ENCODE peak calls at places on chromosomes 3 and 15, in eight cellular contexts. One of them, this sample, is unnamed. For H3K4me1, the result is how much of the 10 kb centered on the place peaks cover.

GRCh38 chr3:117350386-117350785 is 640.8 kb downstream of the TUSC7 start:
- DNase-seq in CD4-positive, CD25-positive, alpha-beta regulatory T cell: no peak
- DNase-seq in mucosa of descending colon: no peak
- DNase-seq in A549: no peak
- DNase-seq in fibroblast of lung: no peak
- DNase-seq in spleen: no peak
- DNase-seq in cardiac muscle cell: no peak
- DNase-seq in neural progenitor cell: no peak
- DNase-seq in this sample: no peak

GRCh38 chr3:119316313-119316670 is 22.1 kb downstream of the ARHGAP31 start:
- DNase-seq in fibroblast of lung: no peak
- DNase-seq in spleen: no peak
- DNase-seq in A549: no peak
- DNase-seq in cardiac muscle cell: no peak
- DNase-seq in neural progenitor cell: no peak
- DNase-seq in mucosa of descending colon: no peak
- DNase-seq in CD4-positive, CD25-positive, alpha-beta regulatory T cell: no peak
- DNase-seq in this sample: no peak

GRCh38 chr3:104596551-104596950 is 770.2 kb upstream of the ALCAM start:
- DNase-seq in CD4-positive, CD25-positive, alpha-beta regulatory T cell: peak
- DNase-seq in fibroblast of lung: peak
- DNase-seq in A549: peak
- DNase-seq in cardiac muscle cell: peak
- DNase-seq in neural progenitor cell: peak
- DNase-seq in mucosa of descending colon: no peak
- DNase-seq in spleen: no peak
- DNase-seq in this sample: no peak

GRCh38 chr3:121481116-121481895 is 64.5 kb downstream of the POLQ start:
- DNase-seq in fibroblast of lung: peak
- DNase-seq in cardiac muscle cell: no peak
- DNase-seq in A549: no peak
- DNase-seq in CD4-positive, CD25-positive, alpha-beta regulatory T cell: no peak
- DNase-seq in spleen: no peak
- DNase-seq in mucosa of descending colon: no peak
- DNase-seq in neural progenitor cell: no peak
- DNase-seq in this sample: no peak

GRCh38 chr15:63462053-63462452 is 42.3 kb upstream of the USP3 start:
- DNase-seq in cardiac muscle cell: no peak
- DNase-seq in mucosa of descending colon: no peak
- DNase-seq in fibroblast of lung: peak
- DNase-seq in A549: no peak
- DNase-seq in neural progenitor cell: no peak
- DNase-seq in spleen: no peak
- DNase-seq in CD4-positive, CD25-positive, alpha-beta regulatory T cell: no peak
- DNase-seq in this sample: no peak

GRCh38 chr3:43378066-43378935 is 92.0 kb downstream of the SNRK start:
- DNase-seq in A549: peak
- DNase-seq in fibroblast of lung: peak
- DNase-seq in mucosa of descending colon: no peak
- DNase-seq in cardiac muscle cell: peak
- DNase-seq in spleen: peak
- DNase-seq in neural progenitor cell: peak
- DNase-seq in CD4-positive, CD25-positive, alpha-beta regulatory T cell: peak
- DNase-seq in this sample: peak

GRCh38 chr3:30894521-30895289 is at the start of gene GADL1:
- DNase-seq in A549: peak
- DNase-seq in CD4-positive, CD25-positive, alpha-beta regulatory T cell: peak
- DNase-seq in cardiac muscle cell: peak
- DNase-seq in fibroblast of lung: peak
- DNase-seq in mucosa of descending colon: no peak
- DNase-seq in neural progenitor cell: peak
- DNase-seq in spleen: peak
- DNase-seq in this sample: peak

GRCh38 chr15:75694241-75695182 is 18.1 kb downstream of the CSPG4 start:
- DNase-seq in A549: peak
- DNase-seq in CD4-positive, CD25-positive, alpha-beta regulatory T cell: no peak
- DNase-seq in mucosa of descending colon: peak
- DNase-seq in spleen: peak
- DNase-seq in fibroblast of lung: peak
- DNase-seq in cardiac muscle cell: peak
- DNase-seq in neural progenitor cell: peak
- DNase-seq in this sample: peak

GRCh38 chr15:38868326-38869114 is 303.9 kb upstream of the RASGRP1 start:
- DNase-seq in cardiac muscle cell: no peak
- DNase-seq in mucosa of descending colon: peak
- DNase-seq in spleen: no peak
- DNase-seq in neural progenitor cell: no peak
- DNase-seq in CD4-positive, CD25-positive, alpha-beta regulatory T cell: no peak
- DNase-seq in A549: peak
- DNase-seq in fibroblast of lung: peak
- DNase-seq in this sample: no peak

GRCh38 chr3:134370611-134371451 is 3.4 kb downstream of the AMOTL2 start:
- DNase-seq in cardiac muscle cell: no peak
- DNase-seq in CD4-positive, CD25-positive, alpha-beta regulatory T cell: no peak
- DNase-seq in fibroblast of lung: no peak
- DNase-seq in mucosa of descending colon: no peak
- DNase-seq in A549: no peak
- DNase-seq in neural progenitor cell: no peak
- DNase-seq in spleen: peak
- DNase-seq in this sample: peak
- H3K4me3 ChIP-seq in cardiac muscle cell: no peak
- H3K4me3 ChIP-seq in CD4-positive, CD25-positive, alpha-beta regulatory T cell: no peak
- H3K4me3 ChIP-seq in fibroblast of lung: peak
- H3K4me3 ChIP-seq in mucosa of descending colon: no peak
- H3K4me3 ChIP-seq in A549: peak
- H3K4me3 ChIP-seq in neural progenitor cell: no peak
- H3K4me3 ChIP-seq in spleen: no peak
- H3K4me3 ChIP-seq in this sample: no peak

GRCh38 chr3:170750478-170750830 is 119.5 kb downstream of the RPL22L1 start:
- DNase-seq in fibroblast of lung: no peak
- DNase-seq in A549: no peak
- DNase-seq in CD4-positive, CD25-positive, alpha-beta regulatory T cell: no peak
- DNase-seq in mucosa of descending colon: no peak
- DNase-seq in neural progenitor cell: no peak
- DNase-seq in spleen: no peak
- DNase-seq in cardiac muscle cell: no peak
- DNase-seq in this sample: no peak

GRCh38 chr3:170752571-170753155 is 117.3 kb downstream of the RPL22L1 start:
- DNase-seq in spleen: no peak
- DNase-seq in mucosa of descending colon: no peak
- DNase-seq in A549: no peak
- DNase-seq in neural progenitor cell: no peak
- DNase-seq in cardiac muscle cell: no peak
- DNase-seq in fibroblast of lung: no peak
- DNase-seq in CD4-positive, CD25-positive, alpha-beta regulatory T cell: no peak
- DNase-seq in this sample: no peak

GRCh38 chr3:170751894-170752283 is 118.1 kb downstream of the RPL22L1 start:
- DNase-seq in CD4-positive, CD25-positive, alpha-beta regulatory T cell: no peak
- DNase-seq in cardiac muscle cell: no peak
- DNase-seq in A549: no peak
- DNase-seq in neural progenitor cell: no peak
- DNase-seq in fibroblast of lung: no peak
- DNase-seq in spleen: no peak
- DNase-seq in mucosa of descending colon: no peak
- DNase-seq in this sample: no peak

GRCh38 chr3:170749765-170750477 is 120.1 kb downstream of the RPL22L1 start:
- DNase-seq in mucosa of descending colon: no peak
- DNase-seq in fibroblast of lung: no peak
- DNase-seq in CD4-positive, CD25-positive, alpha-beta regulatory T cell: no peak
- DNase-seq in cardiac muscle cell: no peak
- DNase-seq in spleen: no peak
- DNase-seq in A549: no peak
- DNase-seq in neural progenitor cell: no peak
- DNase-seq in this sample: no peak

GRCh38 chr3:170751083-170751893 is 118.7 kb downstream of the RPL22L1 start:
- DNase-seq in CD4-positive, CD25-positive, alpha-beta regulatory T cell: no peak
- DNase-seq in cardiac muscle cell: no peak
- DNase-seq in A549: peak
- DNase-seq in neural progenitor cell: no peak
- DNase-seq in mucosa of descending colon: no peak
- DNase-seq in spleen: no peak
- DNase-seq in fibroblast of lung: peak
- DNase-seq in this sample: peak
- H3K4me1 ChIP-seq in CD4-positive, CD25-positive, alpha-beta regulatory T cell: under half
- H3K4me1 ChIP-seq in cardiac muscle cell: under half
- H3K4me1 ChIP-seq in A549: under half
- H3K4me1 ChIP-seq in neural progenitor cell: under half
- H3K4me1 ChIP-seq in mucosa of descending colon: under half
- H3K4me1 ChIP-seq in spleen: under half
- H3K4me1 ChIP-seq in fibroblast of lung: under half
- H3K4me1 ChIP-seq in this sample: under half

GRCh38 chr3:179067839-179068238 is 3.8 kb downstream of the ZMAT3 start:
- DNase-seq in CD4-positive, CD25-positive, alpha-beta regulatory T cell: no peak
- DNase-seq in A549: no peak
- DNase-seq in cardiac muscle cell: peak
- DNase-seq in spleen: no peak
- DNase-seq in mucosa of descending colon: no peak
- DNase-seq in neural progenitor cell: no peak
- DNase-seq in fibroblast of lung: peak
- DNase-seq in this sample: no peak

GRCh38 chr3:179067291-179067690 is 4.3 kb downstream of the ZMAT3 start:
- DNase-seq in CD4-positive, CD25-positive, alpha-beta regulatory T cell: no peak
- DNase-seq in spleen: no peak
- DNase-seq in mucosa of descending colon: no peak
- DNase-seq in neural progenitor cell: no peak
- DNase-seq in fibroblast of lung: no peak
- DNase-seq in A549: no peak
- DNase-seq in cardiac muscle cell: peak
- DNase-seq in this sample: no peak

GRCh38 chr3:179071161-179071568 is 444 bp downstream of the ZMAT3 start:
- DNase-seq in A549: peak
- DNase-seq in CD4-positive, CD25-positive, alpha-beta regulatory T cell: peak
- DNase-seq in fibroblast of lung: peak
- DNase-seq in mucosa of descending colon: no peak
- DNase-seq in neural progenitor cell: no peak
- DNase-seq in spleen: no peak
- DNase-seq in cardiac muscle cell: peak
- DNase-seq in this sample: no peak

GRCh38 chr3:179069762-179070390 is 1.7 kb downstream of the ZMAT3 start:
- DNase-seq in spleen: no peak
- DNase-seq in CD4-positive, CD25-positive, alpha-beta regulatory T cell: peak
- DNase-seq in neural progenitor cell: no peak
- DNase-seq in fibroblast of lung: peak
- DNase-seq in cardiac muscle cell: no peak
- DNase-seq in A549: no peak
- DNase-seq in mucosa of descending colon: no peak
- DNase-seq in this sample: no peak

DNA sequence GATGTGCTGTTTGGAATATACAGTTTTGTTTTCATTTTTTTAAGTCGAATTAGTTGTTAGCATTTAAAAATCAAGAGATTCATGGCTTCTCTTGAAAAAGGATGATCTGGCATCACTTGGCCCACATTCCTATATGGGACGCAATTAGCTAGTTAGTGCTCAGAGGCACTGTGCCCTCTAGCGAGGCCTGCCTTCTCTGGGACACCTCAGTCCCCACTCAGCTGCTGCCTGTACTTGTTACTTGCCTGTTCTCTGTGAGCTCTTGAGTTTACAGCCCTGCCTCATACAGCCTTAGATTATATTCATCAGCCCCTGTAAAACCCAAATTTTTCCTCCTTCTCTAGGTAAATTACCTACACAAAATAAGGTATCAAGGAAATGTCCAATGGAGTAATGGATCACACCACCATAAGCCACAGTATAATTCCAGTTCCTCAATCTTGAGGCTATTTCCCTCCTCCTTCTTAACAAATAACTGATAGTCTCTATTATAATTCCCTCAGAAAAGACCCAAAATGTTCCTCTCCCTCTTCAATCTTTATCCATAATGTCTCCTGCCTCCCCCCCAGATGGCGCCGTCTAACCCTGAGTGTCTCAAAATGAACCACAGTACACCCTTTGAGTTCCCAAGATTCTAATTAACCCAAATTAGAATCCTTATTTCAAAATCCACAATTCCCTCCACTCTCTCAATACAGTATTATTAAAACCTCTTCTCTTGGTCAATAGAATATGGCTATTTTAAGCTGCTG is 2.7 kb downstream of the ZMAT3 start:
- DNase-seq in spleen: no peak
- DNase-seq in mucosa of descending colon: peak
- DNase-seq in cardiac muscle cell: peak
- DNase-seq in neural progenitor cell: peak
- DNase-seq in fibroblast of lung: peak
- DNase-seq in CD4-positive, CD25-positive, alpha-beta regulatory T cell: peak
- DNase-seq in A549: peak
- DNase-seq in this sample: no peak
- H3K4me3 ChIP-seq in spleen: no peak
- H3K4me3 ChIP-seq in mucosa of descending colon: no peak
- H3K4me3 ChIP-seq in cardiac muscle cell: no peak
- H3K4me3 ChIP-seq in neural progenitor cell: no peak
- H3K4me3 ChIP-seq in fibroblast of lung: peak
- H3K4me3 ChIP-seq in CD4-positive, CD25-positive, alpha-beta regulatory T cell: no peak
- H3K4me3 ChIP-seq in A549: peak
- H3K4me3 ChIP-seq in this sample: no peak

GRCh38 chr3:129609591-129610169 is 3.2 kb upstream of the PLXND1 start:
- DNase-seq in cardiac muscle cell: no peak
- DNase-seq in spleen: no peak
- DNase-seq in mucosa of descending colon: no peak
- DNase-seq in neural progenitor cell: no peak
- DNase-seq in CD4-positive, CD25-positive, alpha-beta regulatory T cell: no peak
- DNase-seq in fibroblast of lung: no peak
- DNase-seq in A549: no peak
- DNase-seq in this sample: no peak
- H3K4me1 ChIP-seq in cardiac muscle cell: under half
- H3K4me1 ChIP-seq in spleen: half or more
- H3K4me1 ChIP-seq in mucosa of descending colon: under half
- H3K4me1 ChIP-seq in neural progenitor cell: under half
- H3K4me1 ChIP-seq in CD4-positive, CD25-positive, alpha-beta regulatory T cell: under half
- H3K4me1 ChIP-seq in fibroblast of lung: under half
- H3K4me1 ChIP-seq in A549: half or more
- H3K4me1 ChIP-seq in this sample: under half

DNA sequence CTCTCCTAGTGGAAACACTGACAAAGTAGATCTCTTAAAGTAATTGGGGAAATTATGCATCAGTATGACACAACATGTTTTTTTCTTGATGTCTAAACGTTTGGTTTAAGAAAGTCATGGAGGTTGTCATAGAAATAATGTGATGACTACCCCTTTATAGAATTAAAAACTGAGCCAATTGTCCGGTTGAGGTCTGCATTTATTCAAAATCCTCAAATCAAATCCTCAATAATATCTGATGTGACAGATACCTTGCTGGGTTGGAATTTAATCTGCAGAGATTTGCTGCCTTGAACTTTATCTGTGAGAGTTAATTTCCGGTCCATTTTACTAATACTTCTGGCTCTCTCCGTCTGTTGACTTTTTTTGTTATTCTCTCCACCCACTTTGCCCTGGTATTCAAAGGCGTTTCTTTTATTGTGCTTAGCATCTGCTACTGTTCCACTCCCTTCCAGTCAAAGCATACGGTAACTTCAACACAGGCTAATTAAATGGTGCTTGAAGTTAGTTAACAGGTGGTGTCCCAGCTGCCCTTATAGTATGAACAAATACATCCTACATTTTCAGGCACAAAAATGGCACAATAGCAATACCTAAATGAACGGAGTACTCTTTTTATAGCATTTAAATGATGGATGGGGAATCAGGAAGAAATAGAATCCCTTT is 628.3 kb downstream of the ROBO1 start:
- DNase-seq in cardiac muscle cell: no peak
- DNase-seq in neural progenitor cell: no peak
- DNase-seq in spleen: no peak
- DNase-seq in mucosa of descending colon: no peak
- DNase-seq in CD4-positive, CD25-positive, alpha-beta regulatory T cell: no peak
- DNase-seq in fibroblast of lung: no peak
- DNase-seq in A549: no peak
- DNase-seq in this sample: no peak
- H3K4me3 ChIP-seq in cardiac muscle cell: no peak
- H3K4me3 ChIP-seq in neural progenitor cell: no peak
- H3K4me3 ChIP-seq in spleen: no peak
- H3K4me3 ChIP-seq in mucosa of descending colon: no peak
- H3K4me3 ChIP-seq in CD4-positive, CD25-positive, alpha-beta regulatory T cell: no peak
- H3K4me3 ChIP-seq in fibroblast of lung: no peak
- H3K4me3 ChIP-seq in A549: no peak
- H3K4me3 ChIP-seq in this sample: no peak

GRCh38 chr15:55402707-55403106 is 5.5 kb downstream of the CCPG1 start:
- DNase-seq in mucosa of descending colon: no peak
- DNase-seq in A549: no peak
- DNase-seq in neural progenitor cell: no peak
- DNase-seq in fibroblast of lung: peak
- DNase-seq in spleen: no peak
- DNase-seq in CD4-positive, CD25-positive, alpha-beta regulatory T cell: no peak
- DNase-seq in cardiac muscle cell: no peak
- DNase-seq in this sample: no peak
- H3K4me1 ChIP-seq in mucosa of descending colon: under half
- H3K4me1 ChIP-seq in A549: under half
- H3K4me1 ChIP-seq in neural progenitor cell: under half
- H3K4me1 ChIP-seq in fibroblast of lung: under half
- H3K4me1 ChIP-seq in spleen: half or more
- H3K4me1 ChIP-seq in CD4-positive, CD25-positive, alpha-beta regulatory T cell: under half
- H3K4me1 ChIP-seq in cardiac muscle cell: under half
- H3K4me1 ChIP-seq in this sample: under half

This sample was measured in thyroid gland.